ENCODE peak calls at places on chromosome 11, in seven cellular contexts. X is mucosa of descending colon, H is bronchial epithelial cell, P is colonic mucosa, Y is HFF-Myc, G is AG04450, U is pancreas. D is an unnamed sample.
A peak's percentile ranks its signal among the peaks of the same experiment; 100 is the strongest.

GRCh38 chr11:304915-305833 is 2.4 kb upstream of the IFITM2 start:
- DNase-seq in X (peak; percentile 72), H (peak; percentile 44), P (peak; percentile 67), Y (no peak), G (peak; percentile 72), U (peak; percentile 33), D (peak; percentile 44)

GRCh38 chr11:11313902-11314692 is 39.0 kb downstream of the CSNK2A3 start:
- DNase-seq in X (no peak), H (no peak), P (no peak), Y (no peak), G (no peak), U (no peak), D (no peak)

GRCh38 chr11:69539416-69540117 is 58.1 kb downstream of the LINC01488 start:
- DNase-seq in X (no peak), H (no peak), P (no peak), Y (no peak), G (no peak), U (peak; percentile 43), D (no peak)

GRCh38 chr11:42315267-42315666 is 855.8 kb upstream of the LRRC4C start:
- DNase-seq in X (no peak), H (peak; percentile 5), P (no peak), Y (no peak), G (no peak), U (no peak), D (no peak)

GRCh38 chr11:121930004-121930965 is 185.7 kb downstream of the BLID start:
- DNase-seq in X (no peak), H (no peak), P (no peak), Y (no peak), G (no peak), U (no peak), D (no peak)

GRCh38 chr11:116072776-116073175 is 568.6 kb upstream of the CADM1 start:
- DNase-seq in X (peak; percentile 22), H (no peak), P (no peak), Y (no peak), G (no peak), U (peak; percentile 31), D (no peak)

GRCh38 chr11:105718641-105719040 is 108.8 kb downstream of the GRIA4 start:
- DNase-seq in X (no peak), H (no peak), P (no peak), Y (no peak), G (no peak), U (no peak), D (no peak)

GRCh38 chr11:12088047-12088481 is 22.3 kb upstream of the MICAL2 start:
- DNase-seq in X (peak; percentile 74), H (peak; percentile 82), P (peak; percentile 82), Y (peak; percentile 59), G (no peak), U (no peak), D (peak; percentile 61)

GRCh38 chr11:11396290-11397042 is 43.4 kb upstream of the CSNK2A3 start:
- DNase-seq in X (no peak), H (peak; percentile 90), P (no peak), Y (peak; percentile 90), G (peak; percentile 86), U (no peak), D (peak; percentile 68)

GRCh38 chr11:64358536-64358906 is 441 bp upstream of the RPS6KA4 start:
- DNase-seq in X (no peak), H (no peak), P (no peak), Y (no peak), G (no peak), U (peak; percentile 81), D (no peak)

GRCh38 chr11:124875943-124876817 is 10.9 kb downstream of the ROBO3 start:
- DNase-seq in X (peak; percentile 91), H (peak; percentile 83), P (peak; percentile 87), Y (peak; percentile 85), G (peak; percentile 94), U (peak; percentile 89), D (peak; percentile 53)

GRCh38 chr11:12599408-12600143 is 74.6 kb upstream of the TEAD1 start:
- DNase-seq in X (peak; percentile 65), H (peak; percentile 15), P (peak; percentile 65), Y (no peak), G (no peak), U (peak; percentile 89), D (no peak)

GRCh38 chr11:36034572-36035331 is 90.9 kb downstream of the LDLRAD3 start:
- DNase-seq in X (no peak), H (peak; percentile 33), P (no peak), Y (peak; percentile 73), G (peak; percentile 70), U (no peak), D (peak; percentile 65)

GRCh38 chr11:100805509-100806199 is 118.6 kb downstream of the ARHGAP42 start:
- DNase-seq in X (no peak), H (no peak), P (no peak), Y (no peak), G (no peak), U (no peak), D (no peak)

GRCh38 chr11:88300888-88301477 is 36.6 kb downstream of the CTSC start:
- DNase-seq in X (no peak), H (no peak), P (no peak), Y (no peak), G (no peak), U (no peak), D (no peak)

GRCh38 chr11:130644187-130644586 is 195.7 kb downstream of the ADAMTS15 start:
- DNase-seq in X (peak; percentile 72), H (no peak), P (peak; percentile 79), Y (no peak), G (no peak), U (no peak), D (no peak)

GRCh38 chr11:2114430-2115241 is 24.6 kb downstream of the IGF2 start:
- DNase-seq in X (peak; percentile 11), H (no peak), P (no peak), Y (no peak), G (no peak), U (peak; percentile 51), D (no peak)

GRCh38 chr11:113984781-113985180 is 9.9 kb downstream of the HTR3A start:
- DNase-seq in X (no peak), H (no peak), P (no peak), Y (no peak), G (no peak), U (no peak), D (no peak)

GRCh38 chr11:5753943-5754342 is at the start of gene OR52N4:
- DNase-seq in X (no peak), H (no peak), P (no peak), Y (no peak), G (no peak), U (no peak), D (no peak)

GRCh38 chr11:22521226-22521625 is 104.4 kb downstream of the FANCF start:
- DNase-seq in X (no peak), H (peak; percentile 87), P (no peak), Y (peak; percentile 24), G (no peak), U (no peak), D (no peak)

GRCh38 chr11:133987221-133987620 is 30.5 kb upstream of the IGSF9B start:
- DNase-seq in X (no peak), H (no peak), P (no peak), Y (no peak), G (no peak), U (no peak), D (no peak)

GRCh38 chr11:126834149-126834548 is 166.4 kb downstream of the KIRREL3 start:
- DNase-seq in X (no peak), H (no peak), P (no peak), Y (peak; percentile 56), G (peak; percentile 56), U (no peak), D (peak; percentile 70)

GRCh38 chr11:5004429-5005274 is 10.0 kb downstream of the OR51L1 start:
- DNase-seq in X (peak; percentile 33), H (peak; percentile 59), P (peak; percentile 49), Y (peak; percentile 9), G (peak; percentile 27), U (peak; percentile 27), D (peak; percentile 5)

GRCh38 chr11:11966826-11967668 is 41.4 kb downstream of the DKK3 start:
- DNase-seq in X (peak; percentile 76), H (peak; percentile 30), P (peak; percentile 75), Y (no peak), G (no peak), U (peak; percentile 89), D (no peak)

GRCh38 chr11:36672815-36673450 is 74.9 kb upstream of the RAG2 start:
- DNase-seq in X (no peak), H (peak; percentile 47), P (peak; percentile 27), Y (peak; percentile 26), G (peak; percentile 3), U (no peak), D (peak; percentile 7)

GRCh38 chr11:30244255-30244654 is 13.4 kb downstream of the FSHB start:
- DNase-seq in X (no peak), H (peak; percentile 79), P (no peak), Y (no peak), G (no peak), U (no peak), D (peak; percentile 16)

GRCh38 chr11:66854231-66854661 is 2.6 kb upstream of the LRFN4 start:
- DNase-seq in X (no peak), H (no peak), P (no peak), Y (no peak), G (no peak), U (peak; percentile 49), D (no peak)
- TF ChIP-seq CTCF in X (no peak), H (no peak), P (no peak), Y (no peak), G (no peak), U (no peak), D (no peak)

GRCh38 chr11:44903518-44903917 is 47.2 kb downstream of the TP53I11 start:
- DNase-seq in X (no peak), H (no peak), P (no peak), Y (no peak), G (no peak), U (no peak), D (no peak)
- H3K4me3 ChIP-seq in X (no peak overlapping the region), H (no peak overlapping the region), P (no peak overlapping the region), Y (no peak overlapping the region), G (no peak overlapping the region), U (no peak overlapping the region), D (no peak overlapping the region)

GRCh38 chr11:117565709-117566108 is 231.3 kb downstream of the DSCAML1 start:
- DNase-seq in X (no peak), H (no peak), P (no peak), Y (no peak), G (no peak), U (no peak), D (no peak)
- TF ChIP-seq CTCF in X (no peak), H (no peak), P (no peak), Y (no peak), G (no peak), U (no peak), D (no peak)

GRCh38 chr11:117096140-117096972 is 1.9 kb downstream of the SIK3 start:
- DNase-seq in X (no peak), H (no peak), P (peak; percentile 47), Y (no peak), G (no peak), U (no peak), D (no peak)

GRCh38 chr11:117092951-117093590 is 5.2 kb downstream of the SIK3 start:
- DNase-seq in X (no peak), H (no peak), P (no peak), Y (no peak), G (no peak), U (no peak), D (no peak)

GRCh38 chr11:117096973-117097566 is 1.2 kb downstream of the SIK3 start:
- DNase-seq in X (no peak), H (no peak), P (no peak), Y (no peak), G (no peak), U (no peak), D (no peak)

GRCh38 chr11:117095301-117096139 is 2.7 kb downstream of the SIK3 start:
- DNase-seq in X (no peak), H (peak; percentile 35), P (no peak), Y (peak; percentile 56), G (no peak), U (no peak), D (no peak)

GRCh38 chr11:117094776-117095175 is 3.5 kb downstream of the SIK3 start:
- DNase-seq in X (no peak), H (peak; percentile 41), P (no peak), Y (no peak), G (no peak), U (no peak), D (no peak)
- H3K4me3 ChIP-seq in X (no peak overlapping the region), H (no peak overlapping the region), P (no peak overlapping the region), Y (no peak overlapping the region), G (no peak overlapping the region), U (no peak overlapping the region), D (no peak overlapping the region)

D was measured in AG04449.